ENCODE peak calls at places on chromosome 17, in ten cellular contexts. One of them, this sample, is unnamed.

GRCh38 chr17:28745777-28746473 is 2.1 kb downstream of the TRAF4 start:
- DNase-seq in fibroblast of pulmonary artery: no peak
- DNase-seq in AG09309: no peak
- DNase-seq in suprapubic skin: no peak
- DNase-seq in left ventricle myocardium inferior: no peak
- DNase-seq in spleen: peak; percentile 72
- DNase-seq in ascending aorta: no peak
- DNase-seq in mammary epithelial cell: peak; percentile 90
- DNase-seq in left lung: peak; percentile 84
- DNase-seq in thoracic aorta: no peak
- DNase-seq in this sample: no peak

GRCh38 chr17:75242461-75243042 is 18.9 kb downstream of the GGA3 start:
- DNase-seq in fibroblast of pulmonary artery: no peak
- DNase-seq in AG09309: no peak
- DNase-seq in suprapubic skin: no peak
- DNase-seq in left ventricle myocardium inferior: no peak
- DNase-seq in spleen: peak; percentile 84
- DNase-seq in ascending aorta: no peak
- DNase-seq in mammary epithelial cell: no peak
- DNase-seq in left lung: no peak
- DNase-seq in thoracic aorta: no peak
- DNase-seq in this sample: no peak

GRCh38 chr17:43360376-43360738 is 38.4 kb upstream of the ARL4D start:
- DNase-seq in fibroblast of pulmonary artery: peak; percentile 88
- DNase-seq in AG09309: peak; percentile 62
- DNase-seq in suprapubic skin: peak; percentile 79
- DNase-seq in left ventricle myocardium inferior: no peak
- DNase-seq in spleen: no peak
- DNase-seq in ascending aorta: peak; percentile 90
- DNase-seq in mammary epithelial cell: no peak
- DNase-seq in left lung: no peak
- DNase-seq in thoracic aorta: no peak
- DNase-seq in this sample: no peak

GRCh38 chr17:79852748-79853147 is 13.5 kb upstream of the CBX4 start:
- DNase-seq in fibroblast of pulmonary artery: no peak
- DNase-seq in AG09309: no peak
- DNase-seq in suprapubic skin: no peak
- DNase-seq in left ventricle myocardium inferior: no peak
- DNase-seq in spleen: no peak
- DNase-seq in ascending aorta: no peak
- DNase-seq in mammary epithelial cell: peak; percentile 76
- DNase-seq in left lung: no peak
- DNase-seq in thoracic aorta: no peak
- DNase-seq in this sample: no peak

GRCh38 chr17:64097196-64097936 is 32.6 kb downstream of the ERN1 start:
- DNase-seq in fibroblast of pulmonary artery: peak; percentile 77
- DNase-seq in AG09309: no peak
- DNase-seq in suprapubic skin: no peak
- DNase-seq in left ventricle myocardium inferior: no peak
- DNase-seq in spleen: no peak
- DNase-seq in ascending aorta: no peak
- DNase-seq in mammary epithelial cell: peak; percentile 54
- DNase-seq in left lung: no peak
- DNase-seq in thoracic aorta: no peak
- DNase-seq in this sample: no peak

GRCh38 chr17:80586464-80587228 is 42.0 kb downstream of the RPTOR start:
- DNase-seq in fibroblast of pulmonary artery: peak; percentile 29
- DNase-seq in AG09309: no peak
- DNase-seq in suprapubic skin: no peak
- DNase-seq in left ventricle myocardium inferior: no peak
- DNase-seq in spleen: peak; percentile 86
- DNase-seq in ascending aorta: no peak
- DNase-seq in mammary epithelial cell: no peak
- DNase-seq in left lung: no peak
- DNase-seq in thoracic aorta: no peak
- DNase-seq in this sample: peak; percentile 58

GRCh38 chr17:29112780-29113295 is 67.4 kb downstream of the MYO18A start:
- DNase-seq in fibroblast of pulmonary artery: peak; percentile 38
- DNase-seq in AG09309: no peak
- DNase-seq in suprapubic skin: no peak
- DNase-seq in left ventricle myocardium inferior: peak; percentile 55
- DNase-seq in spleen: no peak
- DNase-seq in ascending aorta: peak; percentile 80
- DNase-seq in mammary epithelial cell: no peak
- DNase-seq in left lung: peak; percentile 41
- DNase-seq in thoracic aorta: no peak
- DNase-seq in this sample: no peak

GRCh38 chr17:58870747-58871146 is 115.1 kb downstream of the PPM1E start:
- DNase-seq in fibroblast of pulmonary artery: peak; percentile 0
- DNase-seq in AG09309: no peak
- DNase-seq in suprapubic skin: no peak
- DNase-seq in left ventricle myocardium inferior: no peak
- DNase-seq in spleen: no peak
- DNase-seq in ascending aorta: no peak
- DNase-seq in mammary epithelial cell: no peak
- DNase-seq in left lung: no peak
- DNase-seq in thoracic aorta: no peak
- DNase-seq in this sample: no peak

GRCh38 chr17:35748979-35749378 is 4.1 kb downstream of the GAS2L2 start:
- DNase-seq in fibroblast of pulmonary artery: no peak
- DNase-seq in AG09309: no peak
- DNase-seq in suprapubic skin: no peak
- DNase-seq in left ventricle myocardium inferior: no peak
- DNase-seq in spleen: no peak
- DNase-seq in ascending aorta: no peak
- DNase-seq in mammary epithelial cell: no peak
- DNase-seq in left lung: no peak
- DNase-seq in thoracic aorta: no peak
- DNase-seq in this sample: no peak

GRCh38 chr17:13590441-13590840 is 11.3 kb downstream of the HS3ST3A1 start:
- DNase-seq in fibroblast of pulmonary artery: no peak
- DNase-seq in AG09309: no peak
- DNase-seq in suprapubic skin: no peak
- DNase-seq in left ventricle myocardium inferior: no peak
- DNase-seq in spleen: no peak
- DNase-seq in ascending aorta: no peak
- DNase-seq in mammary epithelial cell: no peak
- DNase-seq in left lung: no peak
- DNase-seq in thoracic aorta: no peak
- DNase-seq in this sample: no peak

GRCh38 chr17:15261818-15262290 is 3.3 kb downstream of the PMP22 start:
- DNase-seq in fibroblast of pulmonary artery: no peak
- DNase-seq in AG09309: no peak
- DNase-seq in suprapubic skin: no peak
- DNase-seq in left ventricle myocardium inferior: peak; percentile 34
- DNase-seq in spleen: no peak
- DNase-seq in ascending aorta: no peak
- DNase-seq in mammary epithelial cell: peak; percentile 40
- DNase-seq in left lung: no peak
- DNase-seq in thoracic aorta: no peak
- DNase-seq in this sample: peak; percentile 27

GRCh38 chr17:76065754-76066153 is 6.6 kb downstream of the SRP68 start:
- DNase-seq in fibroblast of pulmonary artery: no peak
- DNase-seq in AG09309: no peak
- DNase-seq in suprapubic skin: no peak
- DNase-seq in left ventricle myocardium inferior: no peak
- DNase-seq in spleen: no peak
- DNase-seq in ascending aorta: no peak
- DNase-seq in mammary epithelial cell: no peak
- DNase-seq in left lung: no peak
- DNase-seq in thoracic aorta: no peak
- DNase-seq in this sample: no peak

GRCh38 chr17:7502987-7503386 is 18.8 kb downstream of the POLR2A start:
- DNase-seq in fibroblast of pulmonary artery: no peak
- DNase-seq in AG09309: no peak
- DNase-seq in suprapubic skin: no peak
- DNase-seq in left ventricle myocardium inferior: no peak
- DNase-seq in spleen: no peak
- DNase-seq in ascending aorta: no peak
- DNase-seq in mammary epithelial cell: no peak
- DNase-seq in left lung: no peak
- DNase-seq in thoracic aorta: no peak
- DNase-seq in this sample: no peak
- TF ChIP-seq CTCF in fibroblast of pulmonary artery: peak; percentile 24
- TF ChIP-seq CTCF in AG09309: peak; percentile 22
- TF ChIP-seq CTCF in suprapubic skin: no peak
- TF ChIP-seq CTCF in left ventricle myocardium inferior: no peak
- TF ChIP-seq CTCF in spleen: no peak
- TF ChIP-seq CTCF in ascending aorta: no peak
- TF ChIP-seq CTCF in mammary epithelial cell: peak; percentile 40
- TF ChIP-seq CTCF in left lung: no peak
- TF ChIP-seq CTCF in thoracic aorta: no peak
- TF ChIP-seq CTCF in this sample: no peak

GRCh38 chr17:78131172-78132085 is 858 bp downstream of the TMC8 start:
- DNase-seq in fibroblast of pulmonary artery: no peak
- DNase-seq in AG09309: no peak
- DNase-seq in suprapubic skin: peak; percentile 57
- DNase-seq in left ventricle myocardium inferior: no peak
- DNase-seq in spleen: peak; percentile 91
- DNase-seq in ascending aorta: no peak
- DNase-seq in mammary epithelial cell: no peak
- DNase-seq in left lung: peak; percentile 91
- DNase-seq in thoracic aorta: no peak
- DNase-seq in this sample: no peak
- H3K4me3 ChIP-seq in fibroblast of pulmonary artery: no peak overlapping the region
- H3K4me3 ChIP-seq in AG09309: no peak overlapping the region
- H3K4me3 ChIP-seq in suprapubic skin: peak overlapping the region; percentile 48
- H3K4me3 ChIP-seq in left ventricle myocardium inferior: peak overlapping the region; percentile 48
- H3K4me3 ChIP-seq in spleen: peak overlapping the region; percentile 96
- H3K4me3 ChIP-seq in ascending aorta: peak overlapping the region; percentile 46
- H3K4me3 ChIP-seq in mammary epithelial cell: peak overlapping the region; percentile 6
- H3K4me3 ChIP-seq in left lung: peak overlapping the region; percentile 58
- H3K4me3 ChIP-seq in thoracic aorta: peak overlapping the region; percentile 61
- H3K4me3 ChIP-seq in this sample: no peak overlapping the region

GRCh38 chr17:31019004-31019403 is 48.2 kb downstream of the RNF135 start:
- DNase-seq in fibroblast of pulmonary artery: no peak
- DNase-seq in AG09309: no peak
- DNase-seq in suprapubic skin: no peak
- DNase-seq in left ventricle myocardium inferior: no peak
- DNase-seq in spleen: no peak
- DNase-seq in ascending aorta: no peak
- DNase-seq in mammary epithelial cell: no peak
- DNase-seq in left lung: no peak
- DNase-seq in thoracic aorta: no peak
- DNase-seq in this sample: no peak
- TF ChIP-seq CTCF in fibroblast of pulmonary artery: no peak
- TF ChIP-seq CTCF in AG09309: no peak
- TF ChIP-seq CTCF in suprapubic skin: no peak
- TF ChIP-seq CTCF in left ventricle myocardium inferior: no peak
- TF ChIP-seq CTCF in spleen: no peak
- TF ChIP-seq CTCF in ascending aorta: no peak
- TF ChIP-seq CTCF in mammary epithelial cell: no peak
- TF ChIP-seq CTCF in left lung: no peak
- TF ChIP-seq CTCF in thoracic aorta: no peak
- TF ChIP-seq CTCF in this sample: no peak

GRCh38 chr17:82035956-82036633 is 1.4 kb downstream of the DCXR start:
- DNase-seq in fibroblast of pulmonary artery: no peak
- DNase-seq in AG09309: no peak
- DNase-seq in suprapubic skin: no peak
- DNase-seq in left ventricle myocardium inferior: no peak
- DNase-seq in spleen: no peak
- DNase-seq in ascending aorta: no peak
- DNase-seq in mammary epithelial cell: no peak
- DNase-seq in left lung: no peak
- DNase-seq in thoracic aorta: no peak
- DNase-seq in this sample: no peak
- H3K4me3 ChIP-seq in fibroblast of pulmonary artery: peak overlapping the region; percentile 67
- H3K4me3 ChIP-seq in AG09309: peak overlapping the region; percentile 77
- H3K4me3 ChIP-seq in suprapubic skin: peak overlapping the region; percentile 69
- H3K4me3 ChIP-seq in left ventricle myocardium inferior: peak overlapping the region; percentile 83
- H3K4me3 ChIP-seq in spleen: peak overlapping the region; percentile 60
- H3K4me3 ChIP-seq in ascending aorta: peak overlapping the region; percentile 75
- H3K4me3 ChIP-seq in mammary epithelial cell: peak overlapping the region; percentile 73
- H3K4me3 ChIP-seq in left lung: peak overlapping the region; percentile 67
- H3K4me3 ChIP-seq in thoracic aorta: peak overlapping the region; percentile 85
- H3K4me3 ChIP-seq in this sample: no peak overlapping the region